ENCODE peak calls at places on chromosomes 11 and 22, in five cellular contexts. R is MM.1S, D is endothelial cell of umbilical vein, U is mesendoderm, I is mammary epithelial cell. X is an unnamed sample. For H3K79me2, the result is how much of the 10 kb centered on the place peaks cover.

GRCh38 chr11:75667831-75668507 is 869 bp downstream of the MAP6 start:
- DNase-seq in R (no peak), D (peak), U (peak), I (peak), X (peak)

GRCh38 chr11:100855466-100856067 is 168.5 kb downstream of the ARHGAP42 start:
- DNase-seq in R (peak), D (peak), U (peak), I (peak), X (peak)

GRCh38 chr11:65488273-65489058 is 10.4 kb upstream of the MALAT1 start:
- DNase-seq in R (no peak), D (peak), U (peak), I (peak), X (peak)

GRCh38 chr11:17744151-17744940 is 9.8 kb downstream of the KCNC1 start:
- DNase-seq in R (no peak), D (no peak), U (no peak), I (no peak), X (peak)

GRCh38 chr11:5930614-5931013 is 11.4 kb upstream of the OR56A3 start:
- DNase-seq in R (no peak), D (no peak), U (no peak), I (no peak), X (no peak)

GRCh38 chr22:48037618-48038017 is 1275.2 kb downstream of the TBC1D22A start:
- DNase-seq in R (no peak), D (no peak), U (no peak), I (no peak), X (no peak)

GRCh38 chr11:134558258-134558835 is 146.3 kb upstream of the B3GAT1 start:
- DNase-seq in R (no peak), D (no peak), U (no peak), I (no peak), X (no peak)

GRCh38 chr11:35012467-35013191 is 96.2 kb downstream of the PDHX start:
- DNase-seq in R (peak), D (no peak), U (no peak), I (no peak), X (no peak)

GRCh38 chr22:44818727-44819126 is 66.4 kb downstream of the ARHGAP8 start:
- DNase-seq in R (no peak), D (no peak), U (no peak), I (no peak), X (no peak)

GRCh38 chr11:70854891-70855556 is 397.4 kb downstream of the SHANK2 start:
- DNase-seq in R (no peak), D (no peak), U (no peak), I (no peak), X (no peak)

GRCh38 chr11:64619811-64620285 is 28.8 kb downstream of the SLC22A12 start:
- DNase-seq in R (no peak), D (peak), U (peak), I (peak), X (peak)

GRCh38 chr22:37088750-37089408 is 20.6 kb downstream of the TMPRSS6 start:
- DNase-seq in R (no peak), D (no peak), U (no peak), I (no peak), X (no peak)

GRCh38 chr22:40312050-40312449 is 34.2 kb upstream of the ADSL start:
- DNase-seq in R (no peak), D (no peak), U (no peak), I (no peak), X (no peak)

GRCh38 chr22:40308999-40309578 is 37.2 kb upstream of the ADSL start:
- DNase-seq in R (no peak), D (no peak), U (no peak), I (no peak), X (no peak)

GRCh38 chr22:40313007-40313406 is 33.3 kb upstream of the ADSL start:
- DNase-seq in R (no peak), D (no peak), U (no peak), I (no peak), X (peak)

GRCh38 chr22:40310081-40310770 is 36.1 kb upstream of the ADSL start:
- DNase-seq in R (no peak), D (no peak), U (peak), I (peak), X (peak)

GRCh38 chr22:40310771-40311120 is 35.6 kb upstream of the ADSL start:
- DNase-seq in R (no peak), D (no peak), U (no peak), I (no peak), X (no peak)
- H3K9ac ChIP-seq in R (no peak), D (no peak), U (no peak), I (no peak), X (peak)

GRCh38 chr11:62015615-62016014 is 48.2 kb upstream of the FTH1 start:
- DNase-seq in R (peak), D (no peak), U (no peak), I (no peak), X (no peak)
- H3K4me2 ChIP-seq in R (peak), D (no peak), U (no peak), I (no peak), X (no peak)

DNA sequence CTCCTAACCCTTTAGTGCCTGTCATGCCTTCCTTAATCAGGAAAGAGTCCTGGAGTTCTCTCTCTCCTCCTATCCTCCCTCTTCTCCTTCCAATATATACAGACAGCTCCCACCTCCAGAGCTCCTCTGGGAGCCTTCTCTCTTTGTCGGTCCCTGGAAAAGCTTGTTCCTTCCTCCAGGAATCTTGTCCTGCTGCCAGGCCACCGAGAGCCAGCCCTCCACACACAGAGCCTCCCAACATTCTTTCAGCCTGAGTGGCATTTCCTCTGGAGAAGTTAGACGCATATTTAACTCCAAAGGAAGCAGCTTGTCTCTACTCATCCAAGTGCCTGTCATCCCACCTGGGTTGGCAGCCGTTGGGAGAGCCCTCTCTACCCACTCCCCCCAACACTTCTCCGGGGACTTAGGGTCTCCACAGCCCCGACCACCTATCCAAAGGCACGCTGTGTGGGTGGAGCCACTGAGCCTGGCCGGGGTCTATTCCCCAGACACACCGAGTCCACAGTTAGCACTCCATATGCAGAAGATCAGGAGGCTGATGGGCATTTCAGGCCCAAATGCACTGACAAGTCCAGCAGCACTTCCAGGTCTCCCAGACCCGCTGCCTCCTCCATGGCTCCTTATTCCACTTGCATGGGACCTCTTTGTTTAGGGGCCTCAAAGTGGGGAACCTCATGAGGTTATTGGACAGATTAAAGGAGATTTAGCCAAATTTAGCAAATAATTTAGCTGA is 31.1 kb downstream of the DKK3 start:
- DNase-seq in R (no peak), D (peak), U (peak), I (peak), X (peak)
- H3K79me2 ChIP-seq in R (under half), D (under half), U (under half), I (under half), X (under half)

GRCh38 chr11:62601364-62602140 is at the start of gene MTA2:
- DNase-seq in R (peak), D (peak), U (peak), I (peak), X (peak)

GRCh38 chr11:62601114-62601363 is 626 bp downstream of the MTA2 start:
- DNase-seq in R (peak), D (no peak), U (no peak), I (no peak), X (peak)

GRCh38 chr11:62600367-62601113 is 1.1 kb downstream of the MTA2 start:
- DNase-seq in R (peak), D (peak), U (peak), I (peak), X (no peak)

GRCh38 chr11:62599069-62599696 is 2.5 kb downstream of the MTA2 start:
- DNase-seq in R (peak), D (peak), U (peak), I (peak), X (peak)

DNA sequence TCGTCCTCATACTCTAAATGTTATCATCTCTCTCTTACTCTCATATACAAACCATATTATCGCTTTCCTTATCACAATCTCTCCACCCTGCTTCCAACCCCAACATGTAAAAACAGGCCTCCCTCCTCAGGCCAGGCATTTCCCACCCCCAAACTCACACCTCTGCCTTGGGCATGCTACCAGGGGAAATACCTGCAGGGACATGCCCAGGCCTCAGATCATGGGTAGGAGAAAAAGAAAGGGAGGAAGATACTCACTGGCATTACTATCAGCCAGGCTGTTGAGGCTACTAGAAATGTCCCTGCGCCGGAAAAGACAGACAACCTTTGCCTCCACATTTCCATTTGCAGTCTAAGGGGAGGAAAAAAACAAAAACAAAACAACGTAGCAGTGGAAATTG is 1.8 kb downstream of the MTA2 start:
- DNase-seq in R (no peak), D (no peak), U (peak), I (peak), X (no peak)
- H3K9ac ChIP-seq in R (peak), D (peak), U (peak), I (peak), X (peak)

GRCh38 chr22:31615481-31615840 is 46.6 kb downstream of the PISD start:
- DNase-seq in R (no peak), D (no peak), U (no peak), I (no peak), X (no peak)
- H3K4me2 ChIP-seq in R (peak), D (no peak), U (no peak), I (no peak), X (no peak)

GRCh38 chr11:123122341-123122740 is 60.4 kb upstream of the HSPA8 start:
- DNase-seq in R (no peak), D (no peak), U (no peak), I (peak), X (peak)
- H3K79me2 ChIP-seq in R (under half), D (under half), U (under half), I (under half), X (half or more)

GRCh38 chr11:7672276-7672959 is 882 bp downstream of the CYB5R2 start:
- DNase-seq in R (no peak), D (no peak), U (no peak), I (no peak), X (no peak)
- H3K9ac ChIP-seq in R (no peak), D (no peak), U (no peak), I (no peak), X (no peak)

X was measured in GM23248.